ENCODE peak calls at places on chromosome 19, in six cellular contexts. W, L, O, G, X and F are unnamed samples.
A peak's percentile ranks its signal among the peaks of the same experiment; 100 is the strongest.

GRCh38 chr19:10961073-10961762 is 388 bp downstream of the SMARCA4 start:
- DNase-seq in L (peak; percentile 56), O (peak; percentile 48), X (peak; percentile 37), G (peak; percentile 36), W (no peak), F (no peak)

GRCh38 chr19:55336101-55336500 is 3.6 kb upstream of the KMT5C start:
- DNase-seq in W (no peak), O (no peak), L (no peak), G (no peak), X (no peak), F (no peak)

GRCh38 chr19:18397242-18398202 is at the start of gene LRRC25:
- DNase-seq in L (no peak), X (no peak), G (no peak), O (no peak), W (peak; percentile 79), F (no peak)

GRCh38 chr19:54462072-54462712 is 1.4 kb downstream of the LENG9 start:
- DNase-seq in G (no peak), W (peak; percentile 75), O (peak; percentile 26), X (no peak), L (no peak), F (no peak)

GRCh38 chr19:6272411-6272791 is 7.4 kb downstream of the MLLT1 start:
- DNase-seq in O (no peak), X (no peak), W (peak; percentile 69), G (peak; percentile 67), L (no peak), F (no peak)

GRCh38 chr19:17076539-17076919 is 952 bp downstream of the MYO9B start:
- DNase-seq in G (no peak), X (no peak), L (no peak), W (no peak), O (no peak), F (no peak)

GRCh38 chr19:47761566-47761965 is 16.2 kb downstream of the NOP53 start:
- DNase-seq in L (no peak), O (no peak), X (no peak), W (no peak), G (no peak), F (no peak)

GRCh38 chr19:956747-957451 is 27.2 kb upstream of the WDR18 start:
- DNase-seq in L (no peak), W (no peak), X (peak; percentile 45), G (peak; percentile 61), O (no peak), F (no peak)

GRCh38 chr19:41753159-41753558 is 2.2 kb upstream of the CEACAM6 start:
- DNase-seq in L (peak; percentile 75), X (peak; percentile 2), G (peak; percentile 6), O (peak; percentile 37), W (peak; percentile 74), F (no peak)

GRCh38 chr19:32373614-32374295 is 28.3 kb downstream of the ZNF507 start:
- DNase-seq in O (peak; percentile 89), G (peak; percentile 99), X (peak; percentile 97), W (no peak), L (peak; percentile 27), F (peak; percentile 97)

GRCh38 chr19:11378319-11379189 is 4.1 kb downstream of the SWSAP1 start:
- DNase-seq in O (peak; percentile 87), X (peak; percentile 74), W (peak; percentile 80), G (peak; percentile 37), L (peak; percentile 48), F (no peak)

GRCh38 chr19:42207767-42208259 is 9.7 kb downstream of the DEDD2 start:
- DNase-seq in G (peak; percentile 82), O (peak; percentile 82), W (no peak), L (no peak), X (peak; percentile 63), F (peak; percentile 49)

GRCh38 chr19:52734340-52734892 is 428 bp downstream of the ZNF611 start:
- DNase-seq in X (no peak), L (peak; percentile 17), W (peak; percentile 69), O (peak; percentile 28), G (no peak), F (no peak)

GRCh38 chr19:17405250-17406038 is at the start of gene BST2:
- DNase-seq in W (peak; percentile 82), X (no peak), O (peak; percentile 85), L (no peak), G (peak; percentile 96), F (no peak)

GRCh38 chr19:36051236-36051635 is 2.8 kb downstream of the THAP8 start:
- DNase-seq in X (no peak), O (no peak), W (no peak), G (no peak), L (peak; percentile 34), F (no peak)

GRCh38 chr19:5394907-5395505 is 54.4 kb upstream of the PTPRS start:
- DNase-seq in W (no peak), O (no peak), L (no peak), X (no peak), G (no peak), F (no peak)

GRCh38 chr19:54254195-54254906 is 2.7 kb downstream of the LILRB5 start:
- DNase-seq in G (no peak), X (no peak), W (no peak), O (no peak), L (no peak), F (no peak)

GRCh38 chr19:2638417-2638940 is 64.0 kb downstream of the GNG7 start:
- DNase-seq in X (no peak), L (no peak), O (no peak), G (no peak), W (no peak), F (no peak)

GRCh38 chr19:41175825-41176734 is 16.9 kb upstream of the CYP2S1 start:
- DNase-seq in L (no peak), X (peak; percentile 65), O (peak; percentile 86), W (peak; percentile 77), G (peak; percentile 90), F (peak; percentile 58)

GRCh38 chr19:49861541-49862410 is 5.6 kb downstream of the PNKP start:
- DNase-seq in W (peak; percentile 69), G (no peak), X (no peak), L (no peak), O (no peak), F (no peak)

GRCh38 chr19:17026706-17027427 is at the start of gene CPAMD8:
- DNase-seq in L (no peak), O (no peak), G (no peak), X (no peak), W (peak; percentile 69), F (no peak)

GRCh38 chr19:53182202-53182601 is 11.0 kb downstream of the ZNF665 start:
- DNase-seq in W (no peak), O (no peak), G (peak; percentile 28), L (no peak), X (peak; percentile 24), F (no peak)

GRCh38 chr19:17590780-17591688 is 35.6 kb downstream of the COLGALT1 start:
- DNase-seq in G (no peak), L (no peak), O (no peak), X (no peak), W (no peak), F (no peak)

GRCh38 chr19:3982701-3983541 is 2.3 kb downstream of the EEF2 start:
- DNase-seq in W (peak; percentile 71), G (peak; percentile 58), X (peak; percentile 64), L (no peak), O (peak; percentile 64), F (no peak)

GRCh38 chr19:10566658-10567410 is 1.0 kb upstream of the KRI1 start:
- DNase-seq in O (no peak), G (no peak), L (no peak), X (no peak), W (no peak), F (no peak)